ENCODE peak calls at places on chromosomes 16 and 17, in six cellular contexts. One of them, this sample, is unnamed.

GRCh38 chr17:60525624-60526514 is at the start of gene APPBP2:
- DNase-seq in GM04503: no peak
- DNase-seq in GM23248: peak
- DNase-seq in AG09319: peak
- DNase-seq in NCI-H510A: peak
- DNase-seq in breast epithelium: peak
- DNase-seq in this sample: peak

GRCh38 chr17:6551909-6552768 is 4.2 kb downstream of the PITPNM3 start:
- DNase-seq in GM04503: no peak
- DNase-seq in AG09319: no peak
- DNase-seq in breast epithelium: peak
- DNase-seq in NCI-H510A: peak
- DNase-seq in GM23248: no peak
- DNase-seq in this sample: no peak

GRCh38 chr16:7613518-7613917 is 280.9 kb downstream of the RBFOX1 start:
- DNase-seq in GM23248: no peak
- DNase-seq in AG09319: no peak
- DNase-seq in GM04503: no peak
- DNase-seq in NCI-H510A: no peak
- DNase-seq in breast epithelium: no peak
- DNase-seq in this sample: no peak

GRCh38 chr16:2515180-2515803 is 1.5 kb downstream of the ATP6V0C start:
- DNase-seq in GM04503: no peak
- DNase-seq in AG09319: no peak
- DNase-seq in NCI-H510A: no peak
- DNase-seq in breast epithelium: no peak
- DNase-seq in GM23248: peak
- DNase-seq in this sample: no peak

GRCh38 chr16:89873109-89873821 is at the start of gene TCF25:
- DNase-seq in GM23248: peak
- DNase-seq in breast epithelium: peak
- DNase-seq in GM04503: no peak
- DNase-seq in NCI-H510A: no peak
- DNase-seq in AG09319: peak
- DNase-seq in this sample: peak

GRCh38 chr16:46649571-46649970 is 28.4 kb upstream of the SHCBP1 start:
- DNase-seq in GM23248: no peak
- DNase-seq in NCI-H510A: no peak
- DNase-seq in GM04503: no peak
- DNase-seq in breast epithelium: no peak
- DNase-seq in AG09319: no peak
- DNase-seq in this sample: peak

GRCh38 chr16:69404275-69404805 is 18.5 kb upstream of the TERF2 start:
- DNase-seq in GM23248: peak
- DNase-seq in NCI-H510A: no peak
- DNase-seq in AG09319: no peak
- DNase-seq in breast epithelium: no peak
- DNase-seq in GM04503: no peak
- DNase-seq in this sample: peak

GRCh38 chr17:80292557-80292956 is 31.9 kb downstream of the RNF213 start:
- DNase-seq in GM23248: no peak
- DNase-seq in AG09319: no peak
- DNase-seq in NCI-H510A: no peak
- DNase-seq in GM04503: no peak
- DNase-seq in breast epithelium: no peak
- DNase-seq in this sample: no peak

GRCh38 chr17:27756467-27757371 is 43.6 kb downstream of the NOS2 start:
- DNase-seq in AG09319: peak
- DNase-seq in GM23248: peak
- DNase-seq in NCI-H510A: no peak
- DNase-seq in breast epithelium: peak
- DNase-seq in GM04503: no peak
- DNase-seq in this sample: peak

This sample was measured in astrocyte of the spinal cord.